ENCODE peak calls at places on chromosomes 13 and 19, in seven cellular contexts. G is activated B cell treated with CpG ODN at 0.5 μM for 24 hours, A is mesendoderm, C is ovary, V is RWPE1, E is OCI-M1, O is left colon. S is an unnamed sample.

GRCh38 chr13:73103238-73103637 is 44.4 kb downstream of the KLF5 start:
- DNase-seq in G (no peak), A (no peak), C (no peak), V (no peak), E (no peak), O (no peak), S (no peak)

GRCh38 chr13:50690020-50690419 is 153.5 kb downstream of the DLEU7 start:
- DNase-seq in G (no peak), A (no peak), C (no peak), V (no peak), E (no peak), O (no peak), S (no peak)

GRCh38 chr13:110528371-110528770 is 33.2 kb downstream of the RAB20 start:
- DNase-seq in G (no peak), A (no peak), C (no peak), V (no peak), E (peak), O (no peak), S (no peak)

GRCh38 chr19:43432866-43433673 is 18.4 kb downstream of the TEX101 start:
- DNase-seq in G (peak), A (peak), C (no peak), V (peak), E (peak), O (peak), S (peak)

GRCh38 chr19:16621165-16621800 is 6.7 kb downstream of the MED26 start:
- DNase-seq in G (no peak), A (no peak), C (no peak), V (no peak), E (no peak), O (no peak), S (no peak)

GRCh38 chr19:11949201-11949600 is 15.6 kb upstream of the ZNF763 start:
- DNase-seq in G (no peak), A (peak), C (no peak), V (no peak), E (peak), O (no peak), S (no peak)

GRCh38 chr19:9729162-9729561 is 39.4 kb downstream of the ZNF846 start:
- DNase-seq in G (no peak), A (no peak), C (no peak), V (no peak), E (peak), O (no peak), S (no peak)

GRCh38 chr19:49019242-49019932 is 2.5 kb upstream of the LHB start:
- DNase-seq in G (peak), A (peak), C (peak), V (peak), E (peak), O (peak), S (peak)

GRCh38 chr13:52738719-52739467 is 727 bp downstream of the CNMD start:
- DNase-seq in G (peak), A (peak), C (no peak), V (no peak), E (no peak), O (no peak), S (peak)

GRCh38 chr13:94168784-94169512 is 310.5 kb downstream of the DCT start:
- DNase-seq in G (no peak), A (no peak), C (no peak), V (no peak), E (no peak), O (no peak), S (no peak)

GRCh38 chr19:48413879-48414623 is 20.6 kb downstream of the GRIN2D start:
- DNase-seq in G (no peak), A (peak), C (no peak), V (no peak), E (no peak), O (no peak), S (peak)

GRCh38 chr13:50644081-50644871 is 199.2 kb downstream of the DLEU7 start:
- DNase-seq in G (no peak), A (no peak), C (no peak), V (peak), E (no peak), O (no peak), S (no peak)

S was measured in ELR.